ENCODE peak calls at places on chromosomes 6 and 20, in six cellular contexts. D is hepatocyte, H is adrenal gland, Y is brain microvascular endothelial cell, M is left ventricle myocardium inferior, G is transverse colon. Q is an unnamed sample.

GRCh38 chr6:40958740-40959139 is 80.3 kb downstream of the UNC5CL start:
- DNase-seq in G (no peak), M (no peak), H (no peak), D (no peak), Y (peak), Q (no peak)

GRCh38 chr6:72552938-72553337 is 68.9 kb upstream of the KCNQ5 start:
- DNase-seq in H (no peak), M (no peak), G (no peak), D (no peak), Y (peak), Q (peak)

GRCh38 chr20:61099786-61100185 is 152.3 kb upstream of the CDH4 start:
- DNase-seq in G (no peak), Y (no peak), D (no peak), M (no peak), H (no peak), Q (no peak)

GRCh38 chr6:42901538-42901957 is 14.3 kb upstream of the PTCRA start:
- DNase-seq in D (peak), G (peak), H (peak), M (peak), Y (peak), Q (peak)

GRCh38 chr6:166626177-166627038 is 643 bp downstream of the RPS6KA2 start:
- DNase-seq in H (peak), G (peak), D (peak), Y (no peak), M (no peak), Q (no peak)

GRCh38 chr6:32979720-32980487 is 11.5 kb downstream of the BRD2 start:
- DNase-seq in H (no peak), M (no peak), D (no peak), G (no peak), Y (no peak), Q (no peak)

GRCh38 chr6:160247457-160247883 is 11.2 kb downstream of the SLC22A2 start:
- DNase-seq in D (no peak), G (no peak), Y (peak), H (no peak), M (no peak), Q (no peak)

GRCh38 chr20:16107172-16107870 is 465.9 kb downstream of the KIF16B start:
- DNase-seq in G (no peak), D (no peak), Y (no peak), M (no peak), H (peak), Q (no peak)

GRCh38 chr20:31515775-31516107 is 1.5 kb downstream of the HM13 start:
- DNase-seq in G (peak), H (no peak), D (no peak), Y (no peak), M (no peak), Q (no peak)

GRCh38 chr6:151067684-151068596 is 171.8 kb upstream of the AKAP12 start:
- DNase-seq in M (peak), Y (peak), H (peak), D (no peak), G (peak), Q (no peak)

GRCh38 chr6:17831135-17831534 is 124.4 kb upstream of the NUP153 start:
- DNase-seq in M (no peak), G (no peak), H (no peak), D (no peak), Y (peak), Q (no peak)

GRCh38 chr6:43639984-43640800 is 4.6 kb downstream of the MAD2L1BP start:
- DNase-seq in D (no peak), M (no peak), G (no peak), Y (no peak), H (no peak), Q (no peak)

GRCh38 chr6:151044465-151045441 is 179.3 kb downstream of the MTHFD1L start:
- DNase-seq in D (peak), Y (peak), M (peak), G (peak), H (peak), Q (no peak)

GRCh38 chr6:53630533-53631269 is 34.9 kb downstream of the KLHL31 start:
- DNase-seq in Y (no peak), M (no peak), D (no peak), G (no peak), H (peak), Q (no peak)

GRCh38 chr6:25177629-25178028 is 101.5 kb upstream of the CARMIL1 start:
- DNase-seq in H (no peak), G (no peak), D (no peak), M (no peak), Y (no peak), Q (no peak)

GRCh38 chr6:21739838-21740237 is 146.3 kb downstream of the SOX4 start:
- DNase-seq in Y (no peak), D (no peak), H (no peak), G (no peak), M (no peak), Q (no peak)

GRCh38 chr6:105815657-105816555 is 270.2 kb upstream of the PRDM1 start:
- DNase-seq in M (no peak), Y (no peak), G (no peak), H (no peak), D (no peak), Q (no peak)

GRCh38 chr20:16533493-16533892 is 39.8 kb downstream of the KIF16B start:
- DNase-seq in M (no peak), H (no peak), D (no peak), G (no peak), Y (no peak), Q (no peak)

GRCh38 chr6:112560651-112561050 is 213.5 kb downstream of the RFPL4B start:
- DNase-seq in D (no peak), G (no peak), M (no peak), H (no peak), Y (no peak), Q (peak)

GRCh38 chr6:166637001-166637400 is 9.9 kb upstream of the RPS6KA2 start:
- DNase-seq in G (no peak), D (no peak), Y (no peak), H (no peak), M (no peak), Q (no peak)

GRCh38 chr6:108114861-108115597 is 40.5 kb upstream of the OSTM1 start:
- DNase-seq in M (peak), H (peak), D (peak), Y (peak), G (peak), Q (peak)

GRCh38 chr20:50478162-50479036 is 31.8 kb upstream of the PTPN1 start:
- DNase-seq in D (peak), G (peak), H (peak), M (peak), Y (peak), Q (peak)

GRCh38 chr6:684831-685636 is 7.9 kb downstream of the EXOC2 start:
- DNase-seq in Y (peak), H (no peak), M (no peak), D (no peak), G (no peak), Q (no peak)

GRCh38 chr6:105836379-105836778 is 249.8 kb upstream of the PRDM1 start:
- DNase-seq in H (no peak), G (no peak), M (no peak), Y (no peak), D (no peak), Q (no peak)

GRCh38 chr6:137415127-137415833 is 78.9 kb downstream of the OLIG3 start:
- DNase-seq in Y (peak), M (peak), D (peak), G (peak), H (peak), Q (no peak)

GRCh38 chr6:74357329-74357728 is 661.3 kb downstream of the CD109 start:
- DNase-seq in G (no peak), H (no peak), D (no peak), Y (peak), M (no peak), Q (peak)

GRCh38 chr6:2257358-2257757 is 12.0 kb upstream of the GMDS start:
- DNase-seq in G (peak), M (no peak), H (no peak), D (peak), Y (no peak), Q (no peak)

GRCh38 chr20:10239954-10240353 is 21.3 kb downstream of the SNAP25 start:
- DNase-seq in Y (no peak), M (no peak), H (peak), D (peak), G (peak), Q (peak)

GRCh38 chr20:33864324-33864963 is 53.3 kb downstream of the CHMP4B start:
- DNase-seq in G (no peak), M (no peak), D (no peak), H (peak), Y (no peak), Q (no peak)

GRCh38 chr6:1825277-1825676 is 215.6 kb downstream of the FOXC1 start:
- DNase-seq in H (no peak), Y (no peak), M (no peak), G (no peak), D (no peak), Q (no peak)

GRCh38 chr6:80181352-80182081 is 75.0 kb downstream of the BCKDHB start:
- DNase-seq in G (no peak), D (no peak), Y (no peak), H (no peak), M (no peak), Q (no peak)

GRCh38 chr6:27667016-27667415 is 194.1 kb upstream of the ZNF184 start:
- DNase-seq in H (no peak), G (no peak), D (no peak), M (no peak), Y (no peak), Q (no peak)

GRCh38 chr20:43584448-43585138 is 6.1 kb upstream of the IFT52 start:
- DNase-seq in G (no peak), D (peak), H (no peak), M (no peak), Y (peak), Q (peak)

GRCh38 chr20:43583133-43583864 is 7.4 kb upstream of the IFT52 start:
- DNase-seq in H (no peak), G (no peak), Y (no peak), M (no peak), D (no peak), Q (no peak)

GRCh38 chr20:43586641-43587040 is 4.1 kb upstream of the IFT52 start:
- DNase-seq in M (no peak), Y (no peak), D (no peak), H (no peak), G (no peak), Q (no peak)

GRCh38 chr20:43579861-43580793 is 10.6 kb upstream of the IFT52 start:
- DNase-seq in M (no peak), Y (no peak), D (no peak), G (no peak), H (no peak), Q (no peak)

GRCh38 chr20:43583982-43584432 is 6.7 kb upstream of the IFT52 start:
- DNase-seq in G (peak), D (peak), Y (peak), M (peak), H (peak), Q (peak)
- H3K27ac ChIP-seq in G (no peak), D (peak), Y (peak), M (no peak), H (no peak), Q (peak)

GRCh38 chr20:19950042-19950441 is 67.1 kb upstream of the NAA20 start:
- DNase-seq in D (no peak), H (no peak), M (no peak), Y (no peak), G (no peak), Q (no peak)

GRCh38 chr20:19952392-19952791 is 64.8 kb upstream of the NAA20 start:
- DNase-seq in M (no peak), H (no peak), Y (no peak), D (no peak), G (no peak), Q (no peak)

GRCh38 chr20:19956976-19957375 is 60.2 kb upstream of the NAA20 start:
- DNase-seq in Y (no peak), D (no peak), M (no peak), H (no peak), G (no peak), Q (no peak)

GRCh38 chr20:19949195-19949867 is 67.8 kb upstream of the NAA20 start:
- DNase-seq in Y (no peak), G (no peak), H (no peak), M (no peak), D (no peak), Q (no peak)

DNA sequence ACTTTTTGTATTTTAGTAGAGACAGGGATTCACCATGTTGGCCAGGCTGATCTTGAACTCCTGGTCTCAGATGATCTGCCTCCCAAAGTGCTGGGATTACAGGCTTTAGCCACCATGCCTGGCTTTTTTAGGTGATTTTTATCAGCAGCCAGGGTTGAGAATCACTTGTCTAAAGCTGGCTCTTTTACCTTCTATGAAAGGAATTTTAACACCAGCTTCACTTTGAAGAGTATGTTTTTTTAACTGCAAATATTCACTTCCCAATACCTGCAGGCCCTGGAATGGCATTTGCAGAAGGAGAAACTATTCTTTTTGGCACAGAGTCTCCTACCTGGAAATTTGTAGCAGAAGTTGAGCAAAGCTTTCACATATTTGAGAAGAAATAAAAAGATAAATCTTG is 63.6 kb upstream of the NAA20 start:
- DNase-seq in D (no peak), G (no peak), M (no peak), H (no peak), Y (no peak), Q (no peak)
- H3K27ac ChIP-seq in D (no peak), G (no peak), M (no peak), H (no peak), Y (no peak), Q (no peak)

GRCh38 chr6:10190042-10190441 is 224.8 kb downstream of the TFAP2A start:
- DNase-seq in D (peak), H (no peak), M (no peak), G (no peak), Y (no peak), Q (no peak)

GRCh38 chr6:10196090-10196489 is 218.8 kb downstream of the TFAP2A start:
- DNase-seq in D (no peak), H (no peak), Y (no peak), G (no peak), M (no peak), Q (no peak)

GRCh38 chr6:10193321-10193720 is 221.6 kb downstream of the TFAP2A start:
- DNase-seq in H (no peak), Y (no peak), D (no peak), G (no peak), M (no peak), Q (no peak)

GRCh38 chr6:10194816-10195639 is 219.8 kb downstream of the TFAP2A start:
- DNase-seq in D (no peak), H (peak), M (no peak), G (no peak), Y (no peak), Q (no peak)
- H3K27ac ChIP-seq in D (no peak), H (no peak), M (no peak), G (no peak), Y (no peak), Q (no peak)

DNA sequence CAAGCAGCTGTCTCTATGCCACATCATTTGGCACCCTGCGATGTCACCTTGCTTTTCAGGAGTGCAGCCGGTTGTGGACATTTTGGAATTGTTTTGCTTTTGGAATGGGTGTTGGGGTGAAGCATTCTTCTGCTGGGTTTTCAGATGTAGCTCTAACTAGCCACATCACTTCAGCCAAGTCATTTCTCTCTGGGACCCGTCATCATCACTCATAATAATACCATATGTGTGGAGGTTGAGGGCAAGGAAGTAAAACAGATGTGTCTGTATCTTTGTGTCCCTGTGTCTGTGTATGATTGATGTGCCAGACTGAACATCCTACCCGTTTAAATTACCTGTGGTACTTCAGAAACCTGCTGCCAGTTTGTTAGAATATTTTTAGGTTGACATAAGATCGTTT is 49.5 kb upstream of the TULP4 start:
- DNase-seq in D (no peak), Y (no peak), G (no peak), H (no peak), M (no peak), Q (no peak)
- H3K27ac ChIP-seq in D (no peak), Y (no peak), G (no peak), H (no peak), M (no peak), Q (no peak)

DNA sequence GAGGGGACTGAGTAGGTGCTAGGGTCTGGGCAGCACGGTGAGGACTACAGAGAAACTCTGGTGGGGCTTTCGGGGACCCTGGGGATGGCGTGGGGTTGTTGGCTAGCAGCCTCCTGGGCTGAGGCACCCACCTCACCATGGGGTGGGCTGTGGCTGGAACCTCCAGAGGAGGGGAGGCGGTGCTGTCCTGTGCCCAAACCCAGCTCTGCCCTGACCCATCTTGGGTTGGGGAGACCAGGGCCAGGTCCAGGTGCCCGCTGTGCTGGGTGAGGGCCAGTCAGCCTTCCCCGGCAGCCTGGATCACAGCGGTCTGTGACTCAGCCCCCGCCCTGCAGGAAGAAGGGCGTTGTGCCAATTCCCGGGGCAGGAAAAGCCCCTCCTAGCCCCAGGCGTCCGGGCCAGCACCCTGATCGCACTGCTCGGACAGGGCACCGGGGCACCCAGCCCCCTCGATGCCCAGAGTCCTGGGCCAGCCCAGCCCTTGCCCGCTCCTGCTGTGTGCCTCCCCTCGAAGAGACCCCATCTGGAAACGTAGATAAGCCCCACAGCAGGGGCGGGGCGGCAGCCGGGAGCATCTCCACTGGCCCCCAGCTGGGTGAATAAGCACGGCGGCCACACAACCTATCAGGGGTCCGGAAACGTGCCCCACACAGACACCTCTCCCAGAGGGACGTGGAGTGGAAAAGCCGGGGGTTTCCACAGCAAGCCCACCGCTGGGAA is 10.0 kb downstream of the LAMA5 start:
- DNase-seq in Y (peak), H (peak), M (peak), G (no peak), D (no peak), Q (peak)
- H3K27ac ChIP-seq in Y (peak), H (peak), M (peak), G (peak), D (peak), Q (peak)

DNA sequence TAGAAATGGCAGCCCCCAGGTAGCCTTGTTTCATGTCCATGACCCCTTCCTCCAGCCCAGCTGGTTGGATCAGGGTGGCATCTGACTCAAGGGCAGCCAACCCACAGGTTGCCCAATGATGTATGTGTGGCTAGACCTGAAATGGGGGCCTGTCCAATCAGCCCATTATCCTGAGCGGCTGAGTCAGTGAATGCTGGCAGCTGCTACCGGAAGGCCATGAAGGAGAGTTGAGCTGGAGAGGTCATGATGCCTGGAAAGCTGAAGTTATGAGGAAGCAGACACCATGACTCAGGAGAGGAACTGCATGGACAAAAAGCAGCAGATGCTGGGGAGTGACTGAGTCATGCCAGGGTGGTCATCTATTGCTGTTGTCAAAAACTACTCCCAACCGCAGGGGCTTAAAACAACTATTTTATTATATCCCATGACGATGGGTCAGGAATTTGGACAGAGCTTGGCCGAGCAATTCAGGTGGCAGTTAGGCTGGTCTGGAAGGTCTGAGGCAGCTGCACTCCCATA is 67.3 kb downstream of the MDGA1 start:
- DNase-seq in D (peak), H (peak), Y (peak), M (no peak), G (no peak), Q (peak)
- H3K27ac ChIP-seq in D (no peak), H (no peak), Y (peak), M (no peak), G (no peak), Q (peak)

GRCh38 chr20:42987376-42988114 is 202.2 kb downstream of the PTPRT start:
- DNase-seq in H (no peak), Y (no peak), D (no peak), M (no peak), G (no peak), Q (no peak)
- H3K27ac ChIP-seq in H (no peak), Y (no peak), D (no peak), M (no peak), G (no peak), Q (no peak)

GRCh38 chr6:143536866-143537691 is 25.6 kb upstream of the FUCA2 start:
- DNase-seq in H (peak), G (peak), D (peak), Y (peak), M (peak), Q (peak)
- H3K27ac ChIP-seq in H (peak), G (peak), D (peak), Y (no peak), M (peak), Q (no peak)

GRCh38 chr20:4328541-4328940 is 313.2 kb upstream of the RNF24 start:
- DNase-seq in M (no peak), H (no peak), G (no peak), Y (no peak), D (no peak), Q (no peak)

GRCh38 chr20:4326194-4327065 is 311.1 kb upstream of the RNF24 start:
- DNase-seq in G (no peak), Y (no peak), M (peak), D (peak), H (no peak), Q (no peak)

GRCh38 chr20:4325548-4326187 is 310.3 kb upstream of the RNF24 start:
- DNase-seq in M (peak), Y (no peak), D (no peak), G (no peak), H (no peak), Q (no peak)

GRCh38 chr20:4329232-4329631 is 313.9 kb upstream of the RNF24 start:
- DNase-seq in Y (no peak), D (no peak), M (no peak), H (no peak), G (no peak), Q (no peak)

GRCh38 chr20:4327956-4328355 is 312.6 kb upstream of the RNF24 start:
- DNase-seq in H (no peak), D (no peak), Y (no peak), G (no peak), M (no peak), Q (no peak)
- H3K27ac ChIP-seq in H (no peak), D (no peak), Y (no peak), G (no peak), M (no peak), Q (no peak)

GRCh38 chr6:156991971-156992370 is 214.8 kb downstream of the ARID1B start:
- DNase-seq in M (no peak), Y (no peak), G (no peak), H (no peak), D (no peak), Q (no peak)
- H3K27ac ChIP-seq in M (peak), Y (peak), G (peak), H (no peak), D (peak), Q (no peak)

Q was measured in SJCRH30.